ENCODE peak calls at places on chromosome 17, in six cellular contexts. P is activated CD8-positive, alpha-beta memory T cell treated with anti-CD3 and anti-CD28 coated beads for 1 hour; T is NCI-H1105; L is Ammon's horn; N is pulmonary artery endothelial cell; C is cardiac muscle cell. B is an unnamed sample.

GRCh38 chr17:40791808-40792436 is 7.8 kb downstream of the KRT28 start:
- DNase-seq in P (no peak), T (no peak), L (peak), N (no peak), C (peak), B (peak)

GRCh38 chr17:75844530-75845057 is 390 bp upstream of the UNC13D start:
- DNase-seq in P (no peak), T (no peak), L (no peak), N (no peak), C (no peak), B (no peak)

GRCh38 chr17:70881093-70881492 is 711.8 kb downstream of the KCNJ2 start:
- DNase-seq in P (no peak), T (no peak), L (no peak), N (no peak), C (no peak), B (no peak)

GRCh38 chr17:8020776-8021564 is 17.9 kb upstream of the ALOX15B start:
- DNase-seq in P (no peak), T (no peak), L (no peak), N (no peak), C (no peak), B (no peak)

GRCh38 chr17:6507535-6507934 is 48.8 kb downstream of the PITPNM3 start:
- DNase-seq in P (no peak), T (no peak), L (no peak), N (peak), C (peak), B (peak)

GRCh38 chr17:83200231-83200699 is 120.9 kb downstream of the METRNL start:
- DNase-seq in P (peak), T (no peak), L (peak), N (no peak), C (no peak), B (no peak)

GRCh38 chr17:31522284-31522931 is 130.9 kb downstream of the RAB11FIP4 start:
- DNase-seq in P (no peak), T (no peak), L (peak), N (no peak), C (no peak), B (no peak)

GRCh38 chr17:82545071-82545462 is 25.5 kb downstream of the FOXK2 start:
- DNase-seq in P (no peak), T (no peak), L (no peak), N (no peak), C (peak), B (no peak)

GRCh38 chr17:27896656-27897055 is 3.5 kb upstream of the LYRM9 start:
- DNase-seq in P (no peak), T (no peak), L (no peak), N (no peak), C (no peak), B (no peak)

GRCh38 chr17:49549691-49550678 is 25.7 kb upstream of the NXPH3 start:
- DNase-seq in P (no peak), T (no peak), L (no peak), N (no peak), C (no peak), B (no peak)

GRCh38 chr17:13492351-13493122 is 109.2 kb downstream of the HS3ST3A1 start:
- DNase-seq in P (no peak), T (no peak), L (no peak), N (no peak), C (no peak), B (no peak)

GRCh38 chr17:28230011-28230410 is 89.0 kb upstream of the TMEM97 start:
- DNase-seq in P (no peak), T (no peak), L (no peak), N (no peak), C (no peak), B (no peak)

GRCh38 chr17:19271751-19272357 is 34.7 kb downstream of the EPN2 start:
- DNase-seq in P (no peak), T (no peak), L (peak), N (no peak), C (no peak), B (no peak)

GRCh38 chr17:81947189-81947588 is at the start of gene MYADML2:
- DNase-seq in P (no peak), T (no peak), L (no peak), N (no peak), C (no peak), B (no peak)

GRCh38 chr17:36938566-36939058 is 1.3 kb downstream of the LHX1 start:
- DNase-seq in P (no peak), T (no peak), L (no peak), N (no peak), C (no peak), B (no peak)

GRCh38 chr17:30812218-30813177 is 12.0 kb downstream of the CRLF3 start:
- DNase-seq in P (no peak), T (no peak), L (no peak), N (no peak), C (peak), B (no peak)

GRCh38 chr17:549197-550040 is 165.2 kb downstream of the VPS53 start:
- DNase-seq in P (no peak), T (no peak), L (no peak), N (no peak), C (peak), B (no peak)

GRCh38 chr17:72461757-72462156 is 340.9 kb downstream of the SOX9 start:
- DNase-seq in P (no peak), T (no peak), L (no peak), N (no peak), C (no peak), B (no peak)

GRCh38 chr17:21275047-21275578 is 9.4 kb upstream of the MAP2K3 start:
- DNase-seq in P (no peak), T (peak), L (peak), N (no peak), C (no peak), B (no peak)

GRCh38 chr17:81233811-81234505 is 4.9 kb downstream of the TEPSIN start:
- DNase-seq in P (no peak), T (no peak), L (no peak), N (no peak), C (no peak), B (no peak)

GRCh38 chr17:1967092-1967662 is 58.0 kb downstream of the RTN4RL1 start:
- DNase-seq in P (no peak), T (peak), L (no peak), N (no peak), C (no peak), B (no peak)

GRCh38 chr17:28347261-28347891 is 10.0 kb downstream of the POLDIP2 start:
- DNase-seq in P (no peak), T (no peak), L (no peak), N (peak), C (peak), B (no peak)

GRCh38 chr17:78979780-78980623 is at the start of gene LGALS3BP:
- DNase-seq in P (no peak), T (peak), L (peak), N (no peak), C (peak), B (peak)

GRCh38 chr17:37787055-37787720 is 42.3 kb upstream of the HNF1B start:
- DNase-seq in P (no peak), T (no peak), L (peak), N (no peak), C (peak), B (no peak)

GRCh38 chr17:29176500-29177351 is 3.5 kb downstream of the MYO18A start:
- DNase-seq in P (no peak), T (peak), L (no peak), N (no peak), C (peak), B (no peak)

GRCh38 chr17:48576479-48577309 is 1.5 kb downstream of the HOXB4 start:
- DNase-seq in P (no peak), T (no peak), L (no peak), N (no peak), C (peak), B (no peak)

GRCh38 chr17:59842901-59843652 is 49.7 kb downstream of the TUBD1 start:
- DNase-seq in P (no peak), T (no peak), L (peak), N (peak), C (peak), B (no peak)

GRCh38 chr17:82648761-82649474 is 674 bp upstream of the WDR45B start:
- DNase-seq in P (no peak), T (peak), L (peak), N (no peak), C (no peak), B (peak)

GRCh38 chr17:61405686-61406542 is 6.3 kb downstream of the TBX2 start:
- DNase-seq in P (no peak), T (no peak), L (no peak), N (no peak), C (no peak), B (no peak)

GRCh38 chr17:7857724-7858486 is at the start of gene CYB5D1:
- DNase-seq in P (peak), T (peak), L (peak), N (peak), C (peak), B (peak)

GRCh38 chr17:42040818-42041217 is 9.6 kb downstream of the C17orf113 start:
- DNase-seq in P (no peak), T (no peak), L (no peak), N (no peak), C (no peak), B (no peak)

GRCh38 chr17:2192367-2193028 is 111.1 kb downstream of the SMG6 start:
- DNase-seq in P (peak), T (no peak), L (no peak), N (peak), C (peak), B (peak)